ENCODE peak calls at places on chromosomes 2 and 18, in eight cellular contexts. D, H, W, N, V, P, I and A are unnamed samples.

GRCh38 chr2:43055086-43055912 is 171.1 kb downstream of the ZFP36L2 start:
- DNase-seq in D (no peak), H (no peak), W (no peak), N (no peak), V (no peak), P (no peak), I (no peak), A (no peak)

GRCh38 chr2:31483246-31483645 is 68.7 kb upstream of the XDH start:
- DNase-seq in D (no peak), H (no peak), W (no peak), N (no peak), V (no peak), P (no peak), I (no peak), A (no peak)

GRCh38 chr2:132562245-132562644 is 107.8 kb downstream of the LYPD1 start:
- DNase-seq in D (no peak), H (no peak), W (no peak), N (no peak), V (no peak), P (no peak), I (no peak), A (no peak)

GRCh38 chr2:229835601-229836283 is 86.1 kb downstream of the TRIP12 start:
- DNase-seq in D (no peak), H (no peak), W (no peak), N (peak; percentile 28), V (no peak), P (peak; percentile 75), I (no peak), A (no peak)

GRCh38 chr18:58231930-58232329 is 187.9 kb downstream of the NEDD4L start:
- DNase-seq in D (no peak), H (no peak), W (no peak), N (peak; percentile 50), V (peak; percentile 60), P (no peak), I (no peak), A (no peak)

GRCh38 chr18:76571689-76572088 is 76.6 kb upstream of the ZNF516 start:
- DNase-seq in D (no peak), H (no peak), W (no peak), N (no peak), V (no peak), P (no peak), I (no peak), A (no peak)

GRCh38 chr2:98915751-98916358 is 20.2 kb downstream of the CRACDL start:
- DNase-seq in D (no peak), H (no peak), W (no peak), N (no peak), V (no peak), P (no peak), I (no peak), A (no peak)

GRCh38 chr2:42353792-42354429 is 7.1 kb downstream of the COX7A2L start:
- DNase-seq in D (no peak), H (no peak), W (no peak), N (no peak), V (no peak), P (no peak), I (no peak), A (no peak)

GRCh38 chr2:219414857-219415256 is 3.3 kb upstream of the DES start:
- DNase-seq in D (no peak), H (no peak), W (no peak), N (no peak), V (no peak), P (no peak), I (no peak), A (no peak)

GRCh38 chr2:26292646-26293045 is 47.9 kb downstream of the HADHB start:
- DNase-seq in D (no peak), H (no peak), W (peak; percentile 8), N (peak; percentile 59), V (no peak), P (no peak), I (no peak), A (no peak)

GRCh38 chr2:36389081-36389480 is 33.5 kb downstream of the CRIM1 start:
- DNase-seq in D (no peak), H (no peak), W (no peak), N (peak; percentile 70), V (no peak), P (no peak), I (no peak), A (no peak)

GRCh38 chr2:119197125-119197403 is 26.6 kb upstream of the STEAP3 start:
- DNase-seq in D (no peak), H (no peak), W (no peak), N (no peak), V (no peak), P (no peak), I (no peak), A (no peak)

GRCh38 chr2:21022792-21023367 is 21.0 kb downstream of the APOB start:
- DNase-seq in D (no peak), H (no peak), W (no peak), N (no peak), V (no peak), P (no peak), I (no peak), A (no peak)

GRCh38 chr2:165863816-165864221 is 69.8 kb upstream of the GALNT3 start:
- DNase-seq in D (no peak), H (no peak), W (no peak), N (no peak), V (peak; percentile 8), P (no peak), I (peak; percentile 73), A (peak; percentile 1)

GRCh38 chr2:58030789-58031188 is 15.8 kb upstream of the VRK2 start:
- DNase-seq in D (no peak), H (no peak), W (no peak), N (peak; percentile 46), V (no peak), P (no peak), I (no peak), A (no peak)

GRCh38 chr18:80247403-80247916 is at the start of gene PARD6G:
- DNase-seq in D (peak; percentile 52), H (peak; percentile 91), W (no peak), N (peak; percentile 74), V (peak; percentile 91), P (no peak), I (peak; percentile 83), A (peak; percentile 14)

GRCh38 chr2:235027558-235028214 is 75.9 kb downstream of the SH3BP4 start:
- DNase-seq in D (no peak), H (no peak), W (no peak), N (peak; percentile 50), V (no peak), P (no peak), I (peak; percentile 31), A (peak; percentile 65)

GRCh38 chr2:212539145-212539880 is 711 bp upstream of the ERBB4 start:
- DNase-seq in D (no peak), H (peak; percentile 65), W (no peak), N (no peak), V (peak; percentile 84), P (no peak), I (peak; percentile 45), A (peak; percentile 32)

GRCh38 chr2:40032650-40033319 is 253.7 kb upstream of the THUMPD2 start:
- DNase-seq in D (no peak), H (no peak), W (peak; percentile 83), N (no peak), V (no peak), P (no peak), I (no peak), A (no peak)